ENCODE peak calls at places on chromosomes 2 and 18, in nine cellular contexts. R is AG08396, V is lower lobe of right lung, G is NCI-H1417, L is AG08395, A is left ventricle myocardium superior, S is posterior vena cava, E is right lobe of liver, T is astrocyte of the hippocampus. B is an unnamed sample.

GRCh38 chr2:2014251-2014761 is 270.0 kb upstream of the PXDN start:
- DNase-seq in E (peak), L (no peak), G (no peak), V (no peak), R (no peak), A (peak), T (peak), S (peak), B (no peak)

GRCh38 chr18:36769611-36770314 is 59.0 kb downstream of the TPGS2 start:
- DNase-seq in S (no peak), L (no peak), E (no peak), G (peak), T (no peak), R (no peak), A (peak), V (peak), B (no peak)

GRCh38 chr2:199596549-199596948 is 138.8 kb upstream of the SATB2 start:
- DNase-seq in T (peak), E (no peak), L (peak), A (no peak), G (peak), V (no peak), S (no peak), R (no peak), B (peak)

GRCh38 chr18:45522371-45522770 is 92.9 kb upstream of the SLC14A2 start:
- DNase-seq in R (no peak), T (peak), A (no peak), V (no peak), L (peak), G (no peak), S (peak), E (no peak), B (no peak)

GRCh38 chr18:42271656-42272355 is 316.8 kb downstream of the PIK3C3 start:
- DNase-seq in S (no peak), V (no peak), A (no peak), E (no peak), L (no peak), R (no peak), G (peak), T (no peak), B (no peak)

GRCh38 chr2:230684222-230685164 is 28.1 kb upstream of the CAB39 start:
- DNase-seq in S (no peak), G (no peak), T (peak), R (no peak), E (no peak), L (no peak), V (no peak), A (no peak), B (no peak)

GRCh38 chr2:63999049-63999448 is 20.2 kb downstream of the VPS54 start:
- DNase-seq in S (no peak), R (no peak), G (no peak), T (no peak), E (no peak), V (no peak), L (no peak), A (no peak), B (no peak)

GRCh38 chr2:120541972-120542670 is 193.5 kb upstream of the GLI2 start:
- DNase-seq in T (no peak), A (no peak), S (no peak), V (no peak), L (no peak), E (no peak), G (no peak), R (no peak), B (no peak)

GRCh38 chr2:2021995-2022394 is 277.7 kb upstream of the PXDN start:
- DNase-seq in E (no peak), V (no peak), A (no peak), G (no peak), R (no peak), L (no peak), S (no peak), T (peak), B (no peak)

GRCh38 chr2:233059547-233059796 is 670 bp upstream of the INPP5D start:
- DNase-seq in R (no peak), G (no peak), T (no peak), V (no peak), S (no peak), A (no peak), E (no peak), L (no peak), B (no peak)

GRCh38 chr2:238954841-238955521 is 107.1 kb downstream of the TWIST2 start:
- DNase-seq in A (no peak), V (no peak), G (no peak), R (no peak), L (peak), S (peak), T (peak), E (no peak), B (no peak)

B was measured in COR-L47.